ENCODE peak calls at places on chromosomes 7 and 10, in six cellular contexts. R is vagina, T is small intestine, E is HL-60, W is fibroblast of pulmonary artery, Y is psoas muscle. V is an unnamed sample.

GRCh38 chr10:48505394-48506112 is 99.3 kb downstream of the ARHGAP22 start:
- DNase-seq in Y (no peak), R (peak), W (no peak), E (peak), T (no peak), V (peak)

GRCh38 chr10:30736685-30737232 is 107.2 kb upstream of the LYZL2 start:
- DNase-seq in Y (peak), R (no peak), E (peak), T (no peak), W (peak), V (no peak)

GRCh38 chr7:159084069-159084801 is 60.4 kb downstream of the VIPR2 start:
- DNase-seq in E (no peak), R (no peak), T (no peak), Y (no peak), W (no peak), V (no peak)

GRCh38 chr7:922334-923107 is 32.0 kb downstream of the ADAP1 start:
- DNase-seq in Y (peak), W (no peak), R (no peak), T (no peak), E (no peak), V (no peak)

GRCh38 chr10:71269301-71270288 is 49.5 kb upstream of the SLC29A3 start:
- DNase-seq in R (no peak), T (no peak), E (no peak), Y (no peak), W (peak), V (no peak)

GRCh38 chr7:156279635-156280034 is 360.9 kb upstream of the RNF32 start:
- DNase-seq in W (no peak), T (no peak), Y (no peak), E (no peak), R (no peak), V (no peak)

GRCh38 chr7:126179916-126180315 is 1072.8 kb downstream of the GRM8 start:
- DNase-seq in T (no peak), W (no peak), E (no peak), R (no peak), Y (no peak), V (no peak)

GRCh38 chr7:156456032-156456431 is 184.5 kb upstream of the RNF32 start:
- DNase-seq in W (no peak), T (no peak), Y (no peak), R (no peak), E (no peak), V (no peak)

GRCh38 chr7:33986951-33987948 is 81.9 kb downstream of the BMPER start:
- DNase-seq in Y (no peak), R (no peak), T (peak), E (no peak), W (peak), V (no peak)

GRCh38 chr10:132931258-132931657 is 11.1 kb downstream of the CFAP46 start:
- DNase-seq in W (peak), Y (no peak), E (peak), R (no peak), T (no peak), V (no peak)

GRCh38 chr10:65496541-65496940 is 1429.3 kb upstream of the LRRTM3 start:
- DNase-seq in E (no peak), Y (no peak), W (no peak), T (no peak), R (no peak), V (no peak)

GRCh38 chr7:40546616-40547501 is 412.1 kb downstream of the SUGCT start:
- DNase-seq in Y (no peak), R (no peak), E (no peak), T (no peak), W (no peak), V (no peak)

GRCh38 chr10:82310839-82311238 is 435.8 kb downstream of the NRG3 start:
- DNase-seq in E (no peak), T (no peak), R (no peak), Y (no peak), W (peak), V (no peak)

GRCh38 chr7:150963707-150964559 is 14.2 kb downstream of the KCNH2 start:
- DNase-seq in W (no peak), Y (no peak), T (no peak), E (no peak), R (no peak), V (no peak)

GRCh38 chr7:3112499-3113134 is 69.0 kb upstream of the CARD11 start:
- DNase-seq in T (no peak), E (no peak), W (no peak), R (no peak), Y (no peak), V (no peak)

GRCh38 chr10:29130190-29130673 is 158.6 kb upstream of the LYZL1 start:
- DNase-seq in R (no peak), T (no peak), W (peak), Y (no peak), E (no peak), V (no peak)

GRCh38 chr7:38291117-38291647 is 17.7 kb upstream of the TARP start:
- DNase-seq in R (no peak), T (no peak), W (no peak), E (no peak), Y (no peak), V (no peak)

GRCh38 chr10:15420858-15421257 is 49.8 kb upstream of the FAM171A1 start:
- DNase-seq in Y (no peak), R (no peak), E (no peak), T (no peak), W (no peak), V (no peak)

GRCh38 chr10:61747341-61747740 is 84.6 kb downstream of the CABCOCO1 start:
- DNase-seq in W (peak), E (no peak), T (no peak), R (no peak), Y (no peak), V (no peak)

GRCh38 chr10:560314-560992 is 129.0 kb downstream of the DIP2C start:
- DNase-seq in R (no peak), T (peak), E (no peak), W (no peak), Y (no peak), V (no peak)

GRCh38 chr7:5419523-5420107 is 4.0 kb downstream of the TNRC18 start:
- DNase-seq in E (no peak), W (no peak), Y (no peak), T (peak), R (no peak), V (peak)

GRCh38 chr7:52838981-52839411 is 196.4 kb upstream of the POM121L12 start:
- DNase-seq in W (no peak), T (no peak), R (no peak), E (no peak), Y (no peak), V (no peak)

GRCh38 chr10:89946106-89946505 is 244.7 kb downstream of the KIF20B start:
- DNase-seq in T (peak), Y (no peak), E (no peak), W (peak), R (no peak), V (no peak)

GRCh38 chr7:69773535-69774225 is 175.4 kb downstream of the AUTS2 start:
- DNase-seq in R (no peak), W (no peak), T (no peak), E (no peak), Y (no peak), V (no peak)

GRCh38 chr10:77907900-77908717 is 18.4 kb downstream of the DLG5 start:
- DNase-seq in Y (no peak), R (no peak), E (no peak), W (no peak), T (no peak), V (no peak)

GRCh38 chr10:35306852-35307251 is 29.5 kb upstream of the CCNY start:
- DNase-seq in Y (no peak), R (no peak), T (peak), W (no peak), E (no peak), V (peak)

GRCh38 chr10:79347894-79348639 is 798 bp downstream of the PPIF start:
- DNase-seq in W (peak), Y (peak), T (peak), E (peak), R (peak), V (peak)

GRCh38 chr10:65723525-65723924 is 1202.3 kb upstream of the LRRTM3 start:
- DNase-seq in E (peak), R (no peak), T (no peak), W (no peak), Y (no peak), V (no peak)

GRCh38 chr7:102258749-102259107 is 27.9 kb upstream of the SH2B2 start:
- DNase-seq in Y (no peak), E (no peak), R (no peak), W (no peak), T (no peak), V (no peak)

GRCh38 chr7:132656846-132657776 is 80.8 kb upstream of the PLXNA4 start:
- DNase-seq in E (peak), W (peak), Y (no peak), R (no peak), T (peak), V (no peak)

DNA sequence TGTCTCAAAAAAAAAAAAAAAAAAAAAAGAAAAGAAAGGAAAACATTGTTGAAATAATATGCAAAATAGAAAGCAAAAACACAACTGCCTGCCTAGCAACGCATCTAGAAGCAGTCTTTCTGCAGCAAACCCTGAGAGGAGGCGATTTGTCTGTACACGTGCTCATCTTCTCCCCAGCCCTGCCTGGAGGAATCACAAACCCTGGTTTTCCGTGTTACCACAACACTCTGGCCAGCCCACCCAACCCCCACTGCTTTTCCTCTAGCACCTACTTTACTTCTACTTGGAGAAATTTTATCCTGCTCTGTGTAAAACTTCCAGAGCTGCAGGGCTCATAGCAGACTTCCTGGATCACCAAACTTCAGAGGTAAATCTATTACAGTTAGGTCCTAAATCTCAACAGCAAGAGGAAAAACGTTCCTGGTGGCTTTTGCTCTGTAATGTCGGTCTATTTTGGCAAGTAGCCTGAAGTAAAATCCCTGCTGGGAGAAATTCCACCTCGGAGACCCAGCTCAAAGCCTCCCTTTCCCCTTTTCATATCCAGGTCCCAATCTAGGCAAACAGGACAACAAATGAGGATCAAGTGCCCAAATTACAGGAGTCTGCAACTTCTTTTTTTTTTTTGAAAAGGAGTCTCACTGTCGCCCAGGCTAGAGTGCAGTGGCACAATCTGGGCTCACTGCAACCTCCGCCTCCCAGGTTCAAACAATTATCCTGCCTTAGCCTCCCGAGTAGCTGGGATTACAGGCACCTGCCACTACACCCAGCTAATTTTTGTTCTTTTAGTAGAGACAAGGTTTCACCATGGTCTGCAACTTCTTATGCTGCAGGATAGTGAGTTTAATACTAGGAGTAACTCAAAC is 91.6 kb downstream of the DNMBP start:
- DNase-seq in W (peak), R (no peak), T (no peak), E (no peak), Y (no peak), V (peak)
- H3K4me3 ChIP-seq in W (peak), R (peak), T (no peak), E (no peak), Y (peak), V (no peak)

GRCh38 chr10:12262278-12262981 is 66.4 kb downstream of the CDC123 start:
- DNase-seq in T (no peak), W (no peak), E (no peak), Y (no peak), R (no peak), V (no peak)

GRCh38 chr10:12259988-12260387 is 64.0 kb downstream of the CDC123 start:
- DNase-seq in W (no peak), Y (no peak), R (no peak), T (no peak), E (no peak), V (no peak)

GRCh38 chr10:12264204-12264908 is 68.4 kb downstream of the CDC123 start:
- DNase-seq in E (peak), Y (peak), W (peak), R (no peak), T (peak), V (peak)
- H3K4me3 ChIP-seq in E (no peak), Y (peak), W (peak), R (peak), T (no peak), V (peak)

GRCh38 chr7:43589133-43589478 is 6.2 kb downstream of the STK17A start:
- DNase-seq in E (no peak), T (peak), W (no peak), Y (no peak), R (no peak), V (no peak)
- H3K4me3 ChIP-seq in E (no peak), T (no peak), W (no peak), Y (no peak), R (no peak), V (no peak)

GRCh38 chr10:122161795-122162194 is 109.3 kb upstream of the BTBD16 start:
- DNase-seq in Y (no peak), R (no peak), T (no peak), W (no peak), E (no peak), V (no peak)

GRCh38 chr10:122164028-122164601 is 107.0 kb upstream of the BTBD16 start:
- DNase-seq in E (no peak), W (no peak), T (no peak), R (no peak), Y (no peak), V (no peak)

GRCh38 chr10:122162566-122163181 is 108.4 kb upstream of the BTBD16 start:
- DNase-seq in T (peak), R (no peak), Y (no peak), W (no peak), E (no peak), V (no peak)

GRCh38 chr10:122164815-122165491 is 106.1 kb upstream of the BTBD16 start:
- DNase-seq in Y (no peak), E (no peak), T (peak), W (no peak), R (no peak), V (no peak)

DNA sequence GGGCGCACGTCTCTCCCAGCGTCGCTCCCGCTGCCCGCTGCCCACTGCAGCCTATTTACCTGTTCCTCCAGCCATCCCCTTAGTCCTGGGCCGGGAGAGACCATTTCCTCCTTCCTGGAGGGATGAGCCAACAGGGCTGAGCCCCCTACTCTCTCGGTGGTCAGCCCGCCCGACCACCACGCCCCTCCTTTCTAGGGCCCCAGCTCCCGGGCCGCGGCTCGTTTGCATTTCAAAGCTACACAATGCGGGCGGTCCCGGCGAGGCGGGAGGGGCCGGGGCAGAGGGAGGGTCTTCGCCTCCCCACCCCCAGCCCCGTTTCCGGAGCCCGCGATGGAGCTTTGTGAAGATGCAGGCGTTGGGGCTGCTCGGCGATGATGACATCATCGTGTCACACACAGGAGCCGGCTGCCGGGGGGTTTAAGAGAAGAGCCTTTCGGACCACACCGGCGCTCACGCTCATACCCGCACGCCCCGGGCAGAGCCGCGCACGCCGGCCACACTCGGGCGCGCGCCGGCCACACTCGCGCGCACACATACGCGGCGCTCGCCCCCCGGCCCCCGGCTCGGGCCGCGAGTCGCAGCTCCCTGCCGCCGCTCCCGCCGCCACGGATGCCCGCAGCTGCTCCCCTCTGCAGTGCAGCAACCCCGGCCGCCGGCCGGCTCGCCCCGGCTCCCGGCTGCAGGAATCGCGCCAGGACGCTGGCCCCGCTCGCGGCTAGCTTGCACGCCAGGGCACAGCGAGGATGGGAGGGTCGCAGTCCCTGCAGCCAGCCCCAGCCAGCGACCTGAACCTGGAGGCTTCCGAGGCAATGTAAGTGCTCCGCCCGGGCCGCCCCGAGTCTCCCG is 107.7 kb upstream of the BTBD16 start:
- DNase-seq in R (no peak), T (no peak), Y (no peak), W (no peak), E (no peak), V (no peak)
- H3K4me3 ChIP-seq in R (peak), T (no peak), Y (peak), W (peak), E (no peak), V (no peak)

GRCh38 chr10:4013651-4014085 is 228.7 kb upstream of the KLF6 start:
- DNase-seq in E (no peak), W (no peak), Y (no peak), T (no peak), R (no peak), V (peak)
- H3K4me3 ChIP-seq in E (no peak), W (no peak), Y (peak), T (no peak), R (no peak), V (no peak)

DNA sequence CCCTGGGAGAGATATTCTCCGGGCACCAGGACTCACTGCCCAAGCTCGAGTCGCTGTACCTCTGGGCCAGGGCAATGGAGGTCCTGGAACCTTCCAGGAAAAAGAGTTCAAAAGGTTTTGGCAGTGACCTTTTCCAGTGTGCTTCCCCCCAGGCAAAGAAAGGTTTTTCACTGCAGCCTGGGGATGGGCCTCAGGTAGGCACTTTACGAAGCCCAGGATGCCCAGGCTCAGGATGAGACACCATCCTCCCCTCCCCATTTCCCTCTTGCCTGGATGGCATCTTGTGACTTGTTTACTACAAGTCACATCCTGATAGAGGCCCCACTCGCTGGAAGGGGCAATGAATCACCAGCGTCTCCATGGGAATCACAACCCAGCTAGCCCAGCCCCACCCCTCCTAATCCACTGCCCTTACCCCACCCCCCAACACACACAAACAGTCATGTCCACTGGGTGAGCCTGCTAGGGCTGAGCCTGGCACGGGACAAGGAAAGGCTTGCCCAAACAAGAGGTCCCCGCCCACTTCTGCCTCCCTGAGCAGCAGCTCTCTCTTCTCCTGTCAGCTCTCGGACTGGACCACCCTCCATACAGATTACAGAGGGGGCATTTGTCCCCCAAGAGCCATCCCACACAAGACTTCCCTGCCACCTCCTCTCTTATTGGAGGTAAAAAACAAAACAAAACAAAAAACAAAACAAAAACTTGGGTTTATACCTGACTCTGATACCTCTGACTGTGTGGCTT is 93.9 kb upstream of the SMNDC1 start:
- DNase-seq in T (peak), R (peak), E (no peak), Y (no peak), W (peak), V (peak)
- H3K4me3 ChIP-seq in T (no peak), R (no peak), E (no peak), Y (no peak), W (peak), V (no peak)

GRCh38 chr7:26073041-26073440 is 79.0 kb upstream of the NFE2L3 start:
- DNase-seq in Y (no peak), E (no peak), R (no peak), W (no peak), T (no peak), V (no peak)
- H3K4me3 ChIP-seq in Y (no peak), E (no peak), R (no peak), W (no peak), T (no peak), V (no peak)

DNA sequence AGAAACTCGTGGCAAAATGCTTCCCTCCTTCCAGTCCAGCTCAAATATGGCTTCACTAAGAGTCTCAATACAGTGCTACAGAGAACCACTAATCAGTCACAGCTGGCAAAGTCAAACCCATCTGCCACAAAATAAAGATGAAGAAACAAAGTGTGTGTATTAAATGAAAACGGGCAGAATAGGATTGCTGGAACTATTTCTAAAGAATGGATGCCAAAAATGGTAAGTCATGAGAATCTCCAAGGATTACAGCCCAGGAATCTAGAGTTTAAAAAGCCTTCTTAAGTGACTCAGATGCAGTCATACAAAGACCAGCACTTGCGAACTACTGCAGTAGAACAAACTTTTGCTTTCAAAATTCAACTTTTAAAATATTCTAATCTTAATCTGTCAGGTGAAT is 61.9 kb downstream of the CACUL1 start:
- DNase-seq in Y (no peak), T (no peak), R (no peak), E (no peak), W (peak), V (no peak)
- H3K4me3 ChIP-seq in Y (no peak), T (no peak), R (no peak), E (no peak), W (no peak), V (no peak)

DNA sequence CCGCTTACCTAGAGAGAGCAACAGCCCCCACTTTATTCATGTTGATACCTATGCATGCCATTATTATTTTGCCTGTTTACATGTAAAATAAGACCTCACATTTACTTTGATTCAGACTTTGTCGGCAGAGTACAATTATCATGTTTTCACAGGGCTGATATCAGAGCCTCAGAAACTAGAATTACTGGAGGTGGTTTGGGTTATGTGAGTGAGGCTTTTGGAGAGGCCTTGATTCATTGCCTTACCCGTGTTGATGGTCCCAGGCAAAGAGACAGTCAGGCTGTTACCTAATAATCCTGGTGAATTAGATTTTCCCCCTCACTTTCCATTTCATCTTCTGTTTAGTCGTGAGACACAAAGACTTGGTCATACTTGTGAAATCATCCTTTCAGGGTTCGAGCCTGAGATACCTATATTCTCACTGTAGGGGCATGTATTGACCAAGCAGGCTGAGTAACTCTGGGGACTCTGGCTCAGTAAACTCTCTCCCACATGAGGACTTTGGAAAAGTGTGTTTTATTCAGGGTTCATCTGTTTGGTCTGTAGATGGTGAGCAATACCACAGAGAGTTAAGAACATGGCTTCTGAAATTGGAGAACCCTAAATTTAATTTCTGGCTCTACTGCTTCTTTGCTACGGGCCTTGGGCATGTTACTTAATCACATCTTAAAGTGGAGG is 150.9 kb downstream of the CELF2 start:
- DNase-seq in T (no peak), E (no peak), R (no peak), Y (no peak), W (no peak), V (no peak)
- H3K4me3 ChIP-seq in T (no peak), E (peak), R (peak), Y (no peak), W (no peak), V (no peak)

V was measured in colonic mucosa.